ENCODE peak calls at places on chromosomes 2 and 18, in eight cellular contexts. T is mammary epithelial cell, P is GM23248, E is fibroblast of lung, R is K562, W is PC-3, V is DND-41, Y is endothelial cell of umbilical vein. O is an unnamed sample.

GRCh38 chr2:341912-342311 is 54.0 kb upstream of the ALKAL2 start:
- DNase-seq in T (no peak), P (no peak), E (no peak), R (no peak), W (no peak), V (no peak), Y (no peak), O (no peak)

GRCh38 chr2:180327185-180327584 is 320.1 kb upstream of the CWC22 start:
- DNase-seq in T (no peak), P (no peak), E (no peak), R (no peak), W (no peak), V (no peak), Y (no peak), O (no peak)

GRCh38 chr2:224517963-224518362 is 67.2 kb downstream of the CUL3 start:
- DNase-seq in T (no peak), P (peak), E (no peak), R (no peak), W (no peak), V (no peak), Y (no peak), O (no peak)

GRCh38 chr2:219702796-219703545 is 75.5 kb downstream of the SLC4A3 start:
- DNase-seq in T (peak), P (no peak), E (no peak), R (no peak), W (no peak), V (no peak), Y (no peak), O (peak)

GRCh38 chr2:172427990-172428840 is 829 bp downstream of the ITGA6 start:
- DNase-seq in T (peak), P (peak), E (peak), R (no peak), W (peak), V (peak), Y (peak), O (peak)

GRCh38 chr2:143730155-143730949 is 601.1 kb downstream of the ARHGAP15 start:
- DNase-seq in T (peak), P (peak), E (no peak), R (peak), W (peak), V (no peak), Y (no peak), O (no peak)

GRCh38 chr2:129765326-129766158 is 213.9 kb upstream of the RAB6C start:
- DNase-seq in T (no peak), P (peak), E (no peak), R (no peak), W (no peak), V (no peak), Y (no peak), O (no peak)

GRCh38 chr2:173153486-173153885 is 77.8 kb downstream of the MAP3K20 start:
- DNase-seq in T (no peak), P (peak), E (no peak), R (no peak), W (peak), V (no peak), Y (no peak), O (no peak)

GRCh38 chr2:63581266-63581961 is 6.9 kb downstream of the WDPCP start:
- DNase-seq in T (peak), P (peak), E (peak), R (no peak), W (peak), V (no peak), Y (peak), O (no peak)

GRCh38 chr2:170739048-170739447 is 23.9 kb downstream of the SP5 start:
- DNase-seq in T (peak), P (peak), E (peak), R (no peak), W (peak), V (no peak), Y (no peak), O (peak)

GRCh38 chr2:192465145-192465544 is 270.4 kb upstream of the TMEFF2 start:
- DNase-seq in T (no peak), P (no peak), E (no peak), R (no peak), W (no peak), V (no peak), Y (no peak), O (no peak)

GRCh38 chr2:28232267-28232666 is 160.4 kb upstream of the FOSL2 start:
- DNase-seq in T (peak), P (peak), E (peak), R (no peak), W (peak), V (no peak), Y (no peak), O (peak)

GRCh38 chr2:118539290-118539689 is 308.2 kb downstream of the EN1 start:
- DNase-seq in T (no peak), P (peak), E (peak), R (peak), W (peak), V (no peak), Y (no peak), O (peak)

GRCh38 chr2:72143441-72144356 is 4.0 kb downstream of the CYP26B1 start:
- DNase-seq in T (no peak), P (peak), E (no peak), R (no peak), W (no peak), V (no peak), Y (peak), O (no peak)

GRCh38 chr2:208192611-208193248 is 2.9 kb upstream of the C2orf80 start:
- DNase-seq in T (peak), P (no peak), E (no peak), R (no peak), W (peak), V (no peak), Y (no peak), O (no peak)

GRCh38 chr18:69948919-69949537 is 1.4 kb upstream of the CD226 start:
- DNase-seq in T (no peak), P (no peak), E (peak), R (peak), W (no peak), V (no peak), Y (peak), O (no peak)

GRCh38 chr2:237797253-237797652 is 1.3 kb upstream of the RBM44 start:
- DNase-seq in T (no peak), P (no peak), E (no peak), R (no peak), W (no peak), V (no peak), Y (no peak), O (no peak)

GRCh38 chr2:202007015-202008011 is 26.3 kb upstream of the FZD7 start:
- DNase-seq in T (no peak), P (peak), E (no peak), R (no peak), W (no peak), V (no peak), Y (no peak), O (no peak)

GRCh38 chr2:10331033-10331701 is 28.5 kb downstream of the HPCAL1 start:
- DNase-seq in T (no peak), P (peak), E (peak), R (peak), W (peak), V (peak), Y (peak), O (peak)

GRCh38 chr18:35658112-35658511 is 76.6 kb downstream of the GALNT1 start:
- DNase-seq in T (no peak), P (no peak), E (no peak), R (no peak), W (no peak), V (no peak), Y (no peak), O (no peak)

GRCh38 chr2:175707322-175707721 is 294.7 kb downstream of the LNPK start:
- DNase-seq in T (no peak), P (no peak), E (no peak), R (peak), W (no peak), V (no peak), Y (no peak), O (no peak)

GRCh38 chr2:182615036-182615435 is 101.0 kb upstream of the DNAJC10 start:
- DNase-seq in T (peak), P (peak), E (no peak), R (no peak), W (no peak), V (no peak), Y (no peak), O (no peak)

GRCh38 chr2:37711308-37711731 is 39.9 kb upstream of the CDC42EP3 start:
- DNase-seq in T (peak), P (peak), E (peak), R (peak), W (peak), V (peak), Y (no peak), O (peak)
- H2AFZ ChIP-seq in T (peak), P (no peak), E (no peak), R (no peak), W (no peak), V (no peak), Y (peak), O (no peak)

GRCh38 chr2:199460101-199460671 is 2.4 kb upstream of the SATB2 start:
- DNase-seq in T (peak), P (peak), E (peak), R (no peak), W (peak), V (no peak), Y (peak), O (no peak)
- TF ChIP-seq EZH2 in T (no peak), P (no peak), E (no peak), R (no peak), W (no peak), V (no peak), Y (peak), O (no peak)

GRCh38 chr18:11566236-11566965 is 43.0 kb upstream of the SLC35G4 start:
- DNase-seq in T (no peak), P (no peak), E (no peak), R (no peak), W (no peak), V (no peak), Y (no peak), O (no peak)
- H2AFZ ChIP-seq in T (no peak), P (no peak), E (no peak), R (no peak), W (no peak), V (no peak), Y (no peak), O (no peak)

GRCh38 chr2:130963849-130964793 is 127.4 kb downstream of the ARHGEF4 start:
- DNase-seq in T (no peak), P (peak), E (no peak), R (peak), W (peak), V (no peak), Y (no peak), O (peak)
- TF ChIP-seq EZH2 in T (no peak), P (peak), E (peak), R (no peak), W (no peak), V (no peak), Y (peak), O (peak)

GRCh38 chr2:100058014-100058310 is 84.4 kb downstream of the AFF3 start:
- DNase-seq in T (no peak), P (peak), E (no peak), R (no peak), W (no peak), V (no peak), Y (no peak), O (no peak)

GRCh38 chr2:100053499-100053898 is 88.9 kb downstream of the AFF3 start:
- DNase-seq in T (no peak), P (no peak), E (no peak), R (no peak), W (no peak), V (no peak), Y (no peak), O (no peak)

GRCh38 chr2:100059638-100060037 is 82.8 kb downstream of the AFF3 start:
- DNase-seq in T (no peak), P (no peak), E (no peak), R (no peak), W (no peak), V (no peak), Y (no peak), O (no peak)

GRCh38 chr2:100054426-100054825 is 88.0 kb downstream of the AFF3 start:
- DNase-seq in T (no peak), P (no peak), E (no peak), R (no peak), W (no peak), V (no peak), Y (no peak), O (no peak)

DNA sequence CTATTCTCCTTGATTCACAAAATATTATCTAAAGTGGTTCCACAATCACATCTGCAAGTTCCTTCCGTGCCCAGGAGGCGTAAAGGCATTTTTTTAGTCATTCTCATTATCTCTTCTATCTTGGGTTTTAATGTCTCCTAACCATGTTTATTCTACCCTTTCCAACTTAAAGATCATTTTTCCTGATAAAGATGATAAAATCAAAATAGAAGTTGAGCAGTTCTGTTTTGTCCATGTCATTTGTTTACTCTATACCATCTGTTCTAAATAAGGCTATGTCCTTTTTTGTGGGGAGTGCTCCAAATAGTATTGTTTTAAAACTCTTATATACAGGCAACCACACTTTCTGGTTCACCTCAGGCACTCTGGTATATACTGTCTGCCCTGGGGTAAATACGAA is 85.9 kb downstream of the AFF3 start:
- DNase-seq in T (no peak), P (no peak), E (peak), R (no peak), W (peak), V (no peak), Y (no peak), O (no peak)
- H2AFZ ChIP-seq in T (no peak), P (no peak), E (no peak), R (no peak), W (no peak), V (no peak), Y (no peak), O (no peak)

GRCh38 chr2:238847432-238847801 is 468 bp upstream of the TWIST2 start:
- DNase-seq in T (no peak), P (no peak), E (no peak), R (no peak), W (no peak), V (no peak), Y (peak), O (no peak)
- TF ChIP-seq EZH2 in T (no peak), P (no peak), E (no peak), R (no peak), W (no peak), V (no peak), Y (no peak), O (no peak)

GRCh38 chr2:124566518-124566970 is 541.5 kb downstream of the CNTNAP5 start:
- DNase-seq in T (no peak), P (no peak), E (no peak), R (no peak), W (peak), V (no peak), Y (no peak), O (no peak)
- H2AFZ ChIP-seq in T (no peak), P (no peak), E (no peak), R (no peak), W (no peak), V (no peak), Y (no peak), O (no peak)

O was measured in hepatocyte.